ENCODE peak calls at places on chromosomes 4 and X, in seven cellular contexts. M, J, N, V, D, L and P are unnamed samples.
A peak's percentile ranks its signal among the peaks of the same experiment; 100 is the strongest.

GRCh38 chr4:53780736-53781400 is 189.6 kb upstream of the LNX1 start:
- DNase-seq in M (no peak), J (no peak), N (no peak), V (peak; percentile 44), D (no peak), L (no peak), P (no peak)

GRCh38 chrX:87661761-87662160 is 144.2 kb downstream of the KLHL4 start:
- DNase-seq in M (no peak), J (no peak), N (no peak), V (no peak), D (no peak), L (no peak), P (no peak)

GRCh38 chr4:175290401-175290800 is 372.2 kb downstream of the ADAM29 start:
- DNase-seq in M (no peak), J (peak; percentile 94), N (no peak), V (no peak), D (no peak), L (peak; percentile 9), P (no peak)

GRCh38 chr4:130125468-130125867 is 1029.5 kb downstream of the C4orf33 start:
- DNase-seq in M (no peak), J (peak; percentile 9), N (no peak), V (no peak), D (no peak), L (no peak), P (no peak)

GRCh38 chrX:40095588-40096394 is 2.0 kb downstream of the BCOR start:
- DNase-seq in M (no peak), J (peak; percentile 41), N (no peak), V (no peak), D (no peak), L (no peak), P (no peak)

GRCh38 chr4:87219648-87220093 is 747 bp downstream of the KLHL8 start:
- DNase-seq in M (no peak), J (peak; percentile 72), N (peak; percentile 60), V (peak; percentile 21), D (peak; percentile 69), L (no peak), P (no peak)

GRCh38 chr4:76644831-76645485 is 209.9 kb downstream of the SHROOM3 start:
- DNase-seq in M (no peak), J (no peak), N (no peak), V (no peak), D (no peak), L (no peak), P (no peak)

GRCh38 chr4:139700568-139700967 is 34.9 kb downstream of the MGST2 start:
- DNase-seq in M (no peak), J (no peak), N (no peak), V (no peak), D (no peak), L (no peak), P (no peak)

GRCh38 chr4:6918345-6918744 is 8.7 kb downstream of the TBC1D14 start:
- DNase-seq in M (no peak), J (no peak), N (no peak), V (no peak), D (no peak), L (no peak), P (no peak)

GRCh38 chr4:182204042-182204441 is 39.2 kb upstream of the TENM3 start:
- DNase-seq in M (no peak), J (no peak), N (no peak), V (no peak), D (no peak), L (no peak), P (no peak)

GRCh38 chr4:61540944-61541343 is 340.8 kb downstream of the ADGRL3 start:
- DNase-seq in M (no peak), J (no peak), N (no peak), V (peak; percentile 9), D (no peak), L (no peak), P (no peak)

GRCh38 chr4:184843984-184844554 is 18.3 kb upstream of the ACSL1 start:
- DNase-seq in M (no peak), J (no peak), N (no peak), V (no peak), D (no peak), L (no peak), P (no peak)

GRCh38 chrX:9316096-9316495 is 148.8 kb upstream of the TBL1X start:
- DNase-seq in M (no peak), J (no peak), N (no peak), V (no peak), D (no peak), L (no peak), P (no peak)

GRCh38 chr4:80192937-80193336 is 4.4 kb upstream of the PRDM8 start:
- DNase-seq in M (peak; percentile 19), J (no peak), N (no peak), V (no peak), D (no peak), L (peak; percentile 60), P (no peak)

GRCh38 chr4:183504930-183505555 is at the start of gene ING2:
- DNase-seq in M (peak; percentile 58), J (no peak), N (peak; percentile 74), V (peak; percentile 51), D (no peak), L (no peak), P (no peak)

GRCh38 chrX:14029039-14029424 is 660 bp downstream of the GEMIN8 start:
- DNase-seq in M (no peak), J (no peak), N (no peak), V (no peak), D (no peak), L (no peak), P (no peak)

GRCh38 chrX:7996414-7996813 is 69.2 kb upstream of the PNPLA4 start:
- DNase-seq in M (peak; percentile 7), J (peak; percentile 54), N (peak; percentile 14), V (peak; percentile 34), D (no peak), L (no peak), P (no peak)

GRCh38 chrX:10759400-10759799 is 139.0 kb upstream of the MID1 start:
- DNase-seq in M (no peak), J (no peak), N (no peak), V (no peak), D (no peak), L (no peak), P (no peak)

DNA sequence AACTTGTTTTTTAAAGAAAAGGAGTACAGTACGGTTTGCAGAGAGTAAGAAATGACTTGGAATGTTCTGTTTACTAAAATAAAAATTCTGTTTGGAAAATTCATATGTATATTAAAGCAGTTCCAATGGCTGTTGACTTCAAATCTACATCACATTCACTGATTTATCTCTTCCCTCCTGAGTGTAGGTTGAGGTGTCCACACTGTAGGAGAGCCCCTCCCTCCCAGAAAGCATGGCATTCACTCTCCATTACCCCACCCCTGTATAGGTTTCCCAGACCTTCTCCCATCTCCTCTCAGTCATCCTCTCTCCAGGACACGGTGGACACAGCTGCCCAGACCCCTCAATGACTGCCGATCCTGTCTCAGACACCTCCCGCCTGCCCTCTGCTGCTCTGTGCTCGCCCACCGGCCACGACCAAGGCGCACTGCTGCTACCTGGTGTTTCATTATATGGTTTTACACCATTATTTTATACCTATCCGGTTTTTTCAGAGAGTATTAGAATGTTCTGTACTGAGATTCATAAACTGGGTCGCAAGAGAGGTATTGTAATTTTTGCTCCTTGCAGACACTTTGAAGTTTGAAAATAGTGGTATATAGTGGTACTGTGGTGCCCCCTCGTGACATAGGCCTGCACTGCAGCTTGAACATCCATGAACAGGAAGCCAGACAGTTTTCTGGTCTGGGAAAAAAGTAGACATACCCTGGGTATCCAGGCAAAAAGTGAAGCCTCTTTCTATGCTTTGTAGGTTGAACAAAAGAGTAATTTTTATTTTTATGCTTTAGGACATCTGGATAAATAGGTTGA is 38.8 kb upstream of the BEX4 start:
- DNase-seq in M (no peak), J (peak; percentile 67), N (peak; percentile 72), V (peak; percentile 39), D (peak; percentile 78), L (no peak), P (peak; percentile 75)
- TF ChIP-seq CTCF in M (peak; percentile 74), J (peak; percentile 77), N (peak; percentile 77), V (peak; percentile 71), D (peak; percentile 68), L (peak; percentile 60), P (no peak)

DNA sequence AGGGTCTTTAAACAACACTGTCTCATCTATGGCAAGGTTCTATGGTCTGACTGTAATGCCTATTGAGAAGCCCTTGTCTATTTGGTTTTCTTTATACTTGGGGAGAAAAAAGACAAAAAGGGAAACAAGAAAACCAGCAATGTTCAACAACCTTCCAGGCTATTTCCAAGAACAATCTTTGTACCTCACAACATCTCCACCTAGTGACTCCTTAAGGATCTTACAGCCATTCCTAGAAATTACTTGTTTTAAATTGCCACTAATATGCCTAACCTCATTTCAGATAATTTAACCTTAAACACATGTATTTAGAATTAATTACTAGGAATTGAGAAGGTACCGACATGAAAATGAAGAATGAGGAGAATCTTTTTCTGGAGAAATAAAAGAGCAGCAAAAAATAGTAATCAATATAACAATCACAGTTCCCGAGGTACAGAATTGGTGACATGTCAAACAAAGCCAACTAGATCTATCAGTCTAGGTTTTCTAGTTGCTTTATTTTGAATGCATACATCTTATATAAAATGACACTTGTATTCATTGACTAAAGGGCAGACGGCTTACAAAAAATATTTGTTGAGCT is 1.6 kb upstream of the RBM46 start:
- DNase-seq in M (peak; percentile 40), J (peak; percentile 70), N (no peak), V (peak; percentile 42), D (no peak), L (no peak), P (no peak)
- TF ChIP-seq CTCF in M (peak; percentile 81), J (peak; percentile 63), N (peak; percentile 52), V (peak; percentile 57), D (peak; percentile 20), L (peak; percentile 39), P (no peak)

GRCh38 chrX:44003975-44004374 is 30.8 kb upstream of the NDP start:
- DNase-seq in M (no peak), J (no peak), N (no peak), V (no peak), D (no peak), L (no peak), P (no peak)

GRCh38 chrX:44002569-44002968 is 29.4 kb upstream of the NDP start:
- DNase-seq in M (no peak), J (no peak), N (no peak), V (no peak), D (no peak), L (no peak), P (no peak)

DNA sequence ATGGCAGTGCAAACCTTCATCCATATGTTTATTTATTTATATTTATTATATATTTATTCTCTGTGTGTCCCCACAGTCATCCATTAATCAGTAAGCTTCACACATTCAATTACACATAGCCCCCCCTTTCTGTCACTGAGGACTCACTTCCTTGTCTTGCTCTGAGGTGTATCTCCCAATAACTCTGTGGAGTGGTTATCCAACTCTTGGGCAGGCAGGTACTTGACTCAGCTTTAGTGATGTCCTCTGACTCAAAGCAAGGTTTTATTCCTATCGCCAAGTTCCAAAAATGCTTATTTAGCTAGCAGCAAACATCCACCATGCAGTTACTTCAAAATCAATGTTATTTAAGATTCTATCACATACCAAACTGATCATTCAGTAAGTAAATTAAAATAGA is 25.2 kb upstream of the NDP start:
- DNase-seq in M (peak; percentile 47), J (no peak), N (no peak), V (no peak), D (no peak), L (no peak), P (no peak)
- TF ChIP-seq CTCF in M (peak; percentile 3), J (no peak), N (no peak), V (no peak), D (no peak), L (no peak), P (no peak)

DNA sequence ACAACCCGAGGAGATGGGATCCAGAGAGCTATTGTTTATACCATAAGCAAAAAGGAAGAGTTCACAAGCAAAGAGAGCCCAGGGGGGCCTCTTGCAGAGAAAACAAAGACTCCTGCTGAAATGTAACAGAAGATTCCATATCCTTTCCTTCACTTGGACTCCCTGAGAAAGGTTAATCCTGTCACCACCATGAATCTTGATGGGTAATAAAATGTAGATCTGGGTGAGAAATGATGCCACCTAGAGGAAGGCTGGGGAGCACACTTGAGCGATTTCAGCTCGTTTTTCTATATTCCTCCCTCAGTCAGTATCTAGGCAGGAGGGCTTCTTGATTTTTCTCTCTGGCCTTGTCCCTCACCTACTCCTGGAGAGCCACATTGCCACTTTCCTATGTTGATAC is 10.2 kb upstream of the KCNE5 start:
- DNase-seq in M (peak; percentile 5), J (peak; percentile 49), N (peak; percentile 16), V (peak; percentile 15), D (no peak), L (no peak), P (no peak)
- TF ChIP-seq CTCF in M (peak; percentile 54), J (peak; percentile 64), N (peak; percentile 50), V (peak; percentile 42), D (no peak), L (peak; percentile 33), P (no peak)